ENCODE peak calls at places on chromosomes 13 and 19, in nine cellular contexts. One of them, this sample, is unnamed.

GRCh38 chr19:32498641-32499200 is 82.3 kb upstream of the PDCD5 start:
- DNase-seq in IMR-90: no peak
- DNase-seq in HL-60: no peak
- DNase-seq in SJSA1: no peak
- DNase-seq in pancreas: no peak
- DNase-seq in GM23248: no peak
- DNase-seq in ovary: no peak
- DNase-seq in neuronal stem cell: no peak
- DNase-seq in heart right ventricle: no peak
- DNase-seq in this sample: no peak

GRCh38 chr13:29859971-29860370 is 9.6 kb upstream of the UBL3 start:
- DNase-seq in heart right ventricle: no peak
- DNase-seq in pancreas: no peak
- DNase-seq in HL-60: peak
- DNase-seq in SJSA1: no peak
- DNase-seq in neuronal stem cell: no peak
- DNase-seq in IMR-90: peak
- DNase-seq in GM23248: peak
- DNase-seq in ovary: no peak
- DNase-seq in this sample: no peak

GRCh38 chr13:91482427-91482826 is 84.0 kb downstream of the GPC5 start:
- DNase-seq in ovary: no peak
- DNase-seq in GM23248: no peak
- DNase-seq in HL-60: no peak
- DNase-seq in neuronal stem cell: peak
- DNase-seq in SJSA1: no peak
- DNase-seq in pancreas: no peak
- DNase-seq in IMR-90: no peak
- DNase-seq in heart right ventricle: no peak
- DNase-seq in this sample: no peak

GRCh38 chr19:51702103-51702753 is 9.1 kb downstream of the SPACA6 start:
- DNase-seq in HL-60: no peak
- DNase-seq in GM23248: peak
- DNase-seq in heart right ventricle: peak
- DNase-seq in SJSA1: no peak
- DNase-seq in neuronal stem cell: no peak
- DNase-seq in ovary: peak
- DNase-seq in pancreas: peak
- DNase-seq in IMR-90: peak
- DNase-seq in this sample: peak

GRCh38 chr13:51758691-51759090 is 45.3 kb downstream of the DHRS12 start:
- DNase-seq in heart right ventricle: no peak
- DNase-seq in IMR-90: no peak
- DNase-seq in HL-60: no peak
- DNase-seq in pancreas: no peak
- DNase-seq in neuronal stem cell: no peak
- DNase-seq in GM23248: no peak
- DNase-seq in ovary: no peak
- DNase-seq in SJSA1: peak
- DNase-seq in this sample: no peak

GRCh38 chr13:91817250-91817649 is 418.8 kb downstream of the GPC5 start:
- DNase-seq in heart right ventricle: no peak
- DNase-seq in HL-60: no peak
- DNase-seq in pancreas: no peak
- DNase-seq in GM23248: peak
- DNase-seq in SJSA1: no peak
- DNase-seq in ovary: no peak
- DNase-seq in IMR-90: peak
- DNase-seq in neuronal stem cell: no peak
- DNase-seq in this sample: no peak

GRCh38 chr19:48685583-48685982 is 10.2 kb upstream of the FUT2 start:
- DNase-seq in GM23248: no peak
- DNase-seq in neuronal stem cell: no peak
- DNase-seq in SJSA1: no peak
- DNase-seq in ovary: no peak
- DNase-seq in pancreas: no peak
- DNase-seq in IMR-90: no peak
- DNase-seq in heart right ventricle: no peak
- DNase-seq in HL-60: no peak
- DNase-seq in this sample: no peak

GRCh38 chr19:40396886-40397567 is 7.0 kb upstream of the HIPK4 start:
- DNase-seq in neuronal stem cell: no peak
- DNase-seq in pancreas: no peak
- DNase-seq in SJSA1: no peak
- DNase-seq in HL-60: no peak
- DNase-seq in heart right ventricle: no peak
- DNase-seq in ovary: no peak
- DNase-seq in IMR-90: no peak
- DNase-seq in GM23248: no peak
- DNase-seq in this sample: no peak

GRCh38 chr13:113864303-113864890 is 521 bp upstream of the GAS6 start:
- DNase-seq in SJSA1: peak
- DNase-seq in heart right ventricle: no peak
- DNase-seq in neuronal stem cell: no peak
- DNase-seq in GM23248: peak
- DNase-seq in HL-60: no peak
- DNase-seq in IMR-90: peak
- DNase-seq in pancreas: no peak
- DNase-seq in ovary: peak
- DNase-seq in this sample: peak
- H3K4me3 ChIP-seq in SJSA1: peak
- H3K4me3 ChIP-seq in heart right ventricle: peak
- H3K4me3 ChIP-seq in neuronal stem cell: peak
- H3K4me3 ChIP-seq in GM23248: peak
- H3K4me3 ChIP-seq in HL-60: peak
- H3K4me3 ChIP-seq in IMR-90: peak
- H3K4me3 ChIP-seq in pancreas: peak
- H3K4me3 ChIP-seq in ovary: peak
- H3K4me3 ChIP-seq in this sample: peak

DNA sequence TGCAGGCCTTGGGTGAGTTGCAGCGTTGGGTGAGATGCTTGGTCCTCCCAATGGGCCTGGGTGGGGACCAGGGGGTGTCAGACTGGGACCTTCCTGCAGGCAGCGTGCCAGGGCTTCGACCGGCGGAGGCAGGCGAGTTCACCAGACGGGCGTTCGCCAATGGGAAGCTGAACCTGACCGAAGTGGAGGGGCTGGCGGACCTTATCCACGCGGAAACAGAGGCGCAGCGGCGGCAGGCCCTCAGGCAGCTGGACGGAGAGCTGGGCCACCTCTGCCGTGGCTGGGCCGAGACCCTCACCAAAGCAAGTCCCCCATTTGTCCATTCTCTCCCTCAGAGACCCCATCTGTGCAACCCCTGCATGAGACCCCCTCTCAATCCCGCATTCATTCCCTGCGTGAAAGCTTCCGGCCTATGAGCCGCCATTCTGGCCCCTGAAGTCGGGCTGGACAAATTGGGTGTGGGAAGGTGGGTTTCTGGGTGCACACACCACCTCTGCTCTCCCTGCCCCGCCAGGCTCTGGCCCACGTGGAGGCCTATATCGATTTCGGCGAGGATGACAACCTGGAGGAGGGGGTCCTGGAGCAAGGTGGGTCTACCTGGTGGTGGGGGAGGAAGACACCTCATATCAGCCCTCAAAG is 1.2 kb downstream of the GTPBP3 start:
- DNase-seq in HL-60: no peak
- DNase-seq in neuronal stem cell: no peak
- DNase-seq in SJSA1: no peak
- DNase-seq in ovary: peak
- DNase-seq in heart right ventricle: no peak
- DNase-seq in GM23248: no peak
- DNase-seq in pancreas: peak
- DNase-seq in IMR-90: no peak
- DNase-seq in this sample: no peak
- H3K27ac ChIP-seq in HL-60: no peak
- H3K27ac ChIP-seq in neuronal stem cell: no peak
- H3K27ac ChIP-seq in SJSA1: no peak
- H3K27ac ChIP-seq in ovary: no peak
- H3K27ac ChIP-seq in heart right ventricle: no peak
- H3K27ac ChIP-seq in GM23248: no peak
- H3K27ac ChIP-seq in pancreas: no peak
- H3K27ac ChIP-seq in IMR-90: no peak
- H3K27ac ChIP-seq in this sample: no peak

GRCh38 chr13:22198001-22198400 is 527.1 kb downstream of the FGF9 start:
- DNase-seq in GM23248: peak
- DNase-seq in neuronal stem cell: no peak
- DNase-seq in ovary: no peak
- DNase-seq in HL-60: no peak
- DNase-seq in pancreas: no peak
- DNase-seq in heart right ventricle: no peak
- DNase-seq in IMR-90: no peak
- DNase-seq in SJSA1: no peak
- DNase-seq in this sample: no peak
- H3K4me3 ChIP-seq in GM23248: no peak
- H3K4me3 ChIP-seq in neuronal stem cell: no peak
- H3K4me3 ChIP-seq in ovary: no peak
- H3K4me3 ChIP-seq in HL-60: no peak
- H3K4me3 ChIP-seq in pancreas: no peak
- H3K4me3 ChIP-seq in heart right ventricle: no peak
- H3K4me3 ChIP-seq in IMR-90: no peak
- H3K4me3 ChIP-seq in SJSA1: no peak
- H3K4me3 ChIP-seq in this sample: peak

DNA sequence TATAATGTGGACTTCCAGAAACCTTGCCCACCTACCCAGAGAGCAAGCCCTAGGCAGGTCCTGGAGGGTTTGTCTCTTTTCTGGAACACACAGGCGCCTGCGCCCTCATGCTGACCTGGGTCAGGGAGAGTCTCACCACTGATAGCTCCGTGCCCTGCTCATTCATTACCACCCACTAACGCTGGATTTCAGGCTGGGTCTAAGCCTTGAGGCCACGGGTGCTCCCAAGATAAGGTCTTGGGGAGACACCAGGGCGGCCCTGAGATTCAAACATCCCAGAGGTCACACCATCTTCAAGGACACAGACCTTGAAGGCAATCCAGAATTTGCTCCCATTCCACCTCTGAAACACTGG is 5.1 kb downstream of the S1PR2 start:
- DNase-seq in SJSA1: no peak
- DNase-seq in ovary: peak
- DNase-seq in pancreas: no peak
- DNase-seq in neuronal stem cell: no peak
- DNase-seq in heart right ventricle: no peak
- DNase-seq in GM23248: no peak
- DNase-seq in HL-60: no peak
- DNase-seq in IMR-90: no peak
- DNase-seq in this sample: no peak
- H3K27ac ChIP-seq in SJSA1: no peak
- H3K27ac ChIP-seq in ovary: peak
- H3K27ac ChIP-seq in pancreas: no peak
- H3K27ac ChIP-seq in neuronal stem cell: no peak
- H3K27ac ChIP-seq in heart right ventricle: peak
- H3K27ac ChIP-seq in GM23248: peak
- H3K27ac ChIP-seq in HL-60: no peak
- H3K27ac ChIP-seq in IMR-90: peak
- H3K27ac ChIP-seq in this sample: no peak

GRCh38 chr13:48235814-48236135 is 2.8 kb downstream of the ITM2B start:
- DNase-seq in ovary: no peak
- DNase-seq in heart right ventricle: no peak
- DNase-seq in IMR-90: no peak
- DNase-seq in GM23248: peak
- DNase-seq in HL-60: no peak
- DNase-seq in SJSA1: no peak
- DNase-seq in pancreas: no peak
- DNase-seq in neuronal stem cell: no peak
- DNase-seq in this sample: no peak
- H3K4me3 ChIP-seq in ovary: peak
- H3K4me3 ChIP-seq in heart right ventricle: peak
- H3K4me3 ChIP-seq in IMR-90: no peak
- H3K4me3 ChIP-seq in GM23248: peak
- H3K4me3 ChIP-seq in HL-60: no peak
- H3K4me3 ChIP-seq in SJSA1: no peak
- H3K4me3 ChIP-seq in pancreas: peak
- H3K4me3 ChIP-seq in neuronal stem cell: no peak
- H3K4me3 ChIP-seq in this sample: peak

GRCh38 chr13:33876716-33877394 is 58.9 kb downstream of the RFC3 start:
- DNase-seq in GM23248: no peak
- DNase-seq in neuronal stem cell: no peak
- DNase-seq in SJSA1: no peak
- DNase-seq in HL-60: no peak
- DNase-seq in IMR-90: no peak
- DNase-seq in heart right ventricle: no peak
- DNase-seq in pancreas: no peak
- DNase-seq in ovary: no peak
- DNase-seq in this sample: no peak

GRCh38 chr13:33882804-33883203 is 64.9 kb downstream of the RFC3 start:
- DNase-seq in ovary: no peak
- DNase-seq in neuronal stem cell: no peak
- DNase-seq in IMR-90: no peak
- DNase-seq in pancreas: no peak
- DNase-seq in GM23248: no peak
- DNase-seq in SJSA1: no peak
- DNase-seq in heart right ventricle: no peak
- DNase-seq in HL-60: no peak
- DNase-seq in this sample: no peak

GRCh38 chr13:33874871-33875270 is 56.9 kb downstream of the RFC3 start:
- DNase-seq in HL-60: no peak
- DNase-seq in pancreas: no peak
- DNase-seq in GM23248: no peak
- DNase-seq in IMR-90: no peak
- DNase-seq in heart right ventricle: no peak
- DNase-seq in ovary: no peak
- DNase-seq in neuronal stem cell: no peak
- DNase-seq in SJSA1: no peak
- DNase-seq in this sample: no peak

GRCh38 chr13:33875658-33876401 is 57.9 kb downstream of the RFC3 start:
- DNase-seq in ovary: no peak
- DNase-seq in IMR-90: no peak
- DNase-seq in pancreas: no peak
- DNase-seq in SJSA1: no peak
- DNase-seq in neuronal stem cell: no peak
- DNase-seq in GM23248: no peak
- DNase-seq in heart right ventricle: no peak
- DNase-seq in HL-60: no peak
- DNase-seq in this sample: no peak

GRCh38 chr13:33879044-33879596 is 61.2 kb downstream of the RFC3 start:
- DNase-seq in IMR-90: no peak
- DNase-seq in GM23248: no peak
- DNase-seq in ovary: no peak
- DNase-seq in HL-60: no peak
- DNase-seq in neuronal stem cell: no peak
- DNase-seq in SJSA1: no peak
- DNase-seq in pancreas: no peak
- DNase-seq in heart right ventricle: no peak
- DNase-seq in this sample: no peak
- H3K27ac ChIP-seq in IMR-90: no peak
- H3K27ac ChIP-seq in GM23248: no peak
- H3K27ac ChIP-seq in ovary: no peak
- H3K27ac ChIP-seq in HL-60: no peak
- H3K27ac ChIP-seq in neuronal stem cell: no peak
- H3K27ac ChIP-seq in SJSA1: no peak
- H3K27ac ChIP-seq in pancreas: no peak
- H3K27ac ChIP-seq in heart right ventricle: peak
- H3K27ac ChIP-seq in this sample: no peak

GRCh38 chr13:32256243-32256642 is 58.9 kb downstream of the ZAR1L start:
- DNase-seq in neuronal stem cell: no peak
- DNase-seq in ovary: no peak
- DNase-seq in HL-60: no peak
- DNase-seq in GM23248: no peak
- DNase-seq in pancreas: no peak
- DNase-seq in SJSA1: no peak
- DNase-seq in heart right ventricle: no peak
- DNase-seq in IMR-90: no peak
- DNase-seq in this sample: no peak
- H3K4me3 ChIP-seq in neuronal stem cell: no peak
- H3K4me3 ChIP-seq in ovary: no peak
- H3K4me3 ChIP-seq in HL-60: no peak
- H3K4me3 ChIP-seq in GM23248: no peak
- H3K4me3 ChIP-seq in pancreas: no peak
- H3K4me3 ChIP-seq in SJSA1: no peak
- H3K4me3 ChIP-seq in heart right ventricle: peak
- H3K4me3 ChIP-seq in IMR-90: no peak
- H3K4me3 ChIP-seq in this sample: peak